ENCODE peak calls at places on chromosome 20, in seven cellular contexts. X is fibroblast of gingiva; F is CD4-positive, CD25-positive, alpha-beta regulatory T cell; N is lung; R is BJ; J is endodermal cell; E is upper lobe of right lung. V is an unnamed sample.

GRCh38 chr20:20956586-20956985 is 149.6 kb downstream of the LINC00237 start:
- DNase-seq in R (no peak), E (no peak), X (no peak), F (no peak), J (no peak), N (no peak), V (no peak)

GRCh38 chr20:36063916-36064660 is 90.5 kb upstream of the EPB41L1 start:
- DNase-seq in R (no peak), J (no peak), F (no peak), X (no peak), N (no peak), E (no peak), V (no peak)

GRCh38 chr20:25273046-25273445 is 25.2 kb downstream of the PYGB start:
- DNase-seq in J (no peak), F (no peak), E (peak; percentile 32), N (no peak), R (no peak), X (peak; percentile 25), V (peak; percentile 70)

GRCh38 chr20:51712501-51713212 is 55.5 kb downstream of the ATP9A start:
- DNase-seq in N (no peak), R (no peak), X (peak; percentile 24), E (no peak), F (no peak), J (peak; percentile 82), V (peak; percentile 75)

GRCh38 chr20:57078101-57078500 is 188.3 kb downstream of the BMP7 start:
- DNase-seq in X (no peak), R (no peak), N (no peak), J (no peak), F (no peak), E (no peak), V (no peak)

GRCh38 chr20:59159091-59159821 is 4.4 kb upstream of the ZNF831 start:
- DNase-seq in E (no peak), F (peak; percentile 70), J (peak; percentile 81), R (no peak), N (no peak), X (no peak), V (no peak)

GRCh38 chr20:844473-845225 is 11.1 kb downstream of the FAM110A start:
- DNase-seq in E (peak; percentile 94), R (peak; percentile 54), N (peak; percentile 96), F (peak; percentile 95), J (peak; percentile 97), X (peak; percentile 83), V (peak; percentile 95)

GRCh38 chr20:63366658-63367360 is 5.7 kb upstream of the CHRNA4 start:
- DNase-seq in E (no peak), R (no peak), J (no peak), F (no peak), N (no peak), X (no peak), V (no peak)

GRCh38 chr20:50399917-50400704 is 110.1 kb upstream of the PTPN1 start:
- DNase-seq in F (no peak), R (no peak), N (peak; percentile 61), E (no peak), X (peak; percentile 18), J (peak; percentile 70), V (no peak)

GRCh38 chr20:5844063-5844681 is 94.0 kb downstream of the SHLD1 start:
- DNase-seq in X (no peak), R (no peak), N (no peak), F (peak; percentile 85), J (no peak), E (no peak), V (no peak)

GRCh38 chr20:4046311-4046924 is 31.1 kb upstream of the RNF24 start:
- DNase-seq in E (no peak), R (no peak), N (no peak), J (peak; percentile 52), F (no peak), X (no peak), V (no peak)

GRCh38 chr20:22385602-22386299 is 198.6 kb downstream of the FOXA2 start:
- DNase-seq in J (no peak), F (no peak), N (no peak), X (no peak), R (no peak), E (no peak), V (no peak)

GRCh38 chr20:24045621-24046020 is 57.0 kb upstream of the GGTLC1 start:
- DNase-seq in F (peak; percentile 67), E (no peak), J (no peak), R (no peak), X (no peak), N (no peak), V (no peak)

GRCh38 chr20:46130534-46130933 is 12.4 kb downstream of the CD40 start:
- DNase-seq in F (no peak), J (no peak), R (no peak), E (peak; percentile 47), X (no peak), N (no peak), V (peak; percentile 64)

GRCh38 chr20:519999-520398 is 23.6 kb downstream of the CSNK2A1 start:
- DNase-seq in R (no peak), N (no peak), J (no peak), E (no peak), X (no peak), F (no peak), V (no peak)

GRCh38 chr20:49478754-49479689 is 3.4 kb downstream of the KCNB1 start:
- DNase-seq in E (no peak), R (no peak), X (no peak), N (no peak), J (no peak), F (no peak), V (no peak)

GRCh38 chr20:32807706-32808105 is 12.0 kb upstream of the MAPRE1 start:
- DNase-seq in E (no peak), X (no peak), J (peak; percentile 83), F (no peak), R (no peak), N (no peak), V (no peak)

GRCh38 chr20:41040855-41041254 is 12.2 kb downstream of the TOP1 start:
- DNase-seq in J (no peak), E (no peak), F (peak; percentile 30), X (no peak), R (no peak), N (no peak), V (no peak)

GRCh38 chr20:17636523-17637412 is 45.3 kb downstream of the RRBP1 start:
- DNase-seq in R (no peak), E (no peak), J (peak; percentile 89), X (no peak), N (no peak), F (no peak), V (no peak)

GRCh38 chr20:6533828-6534388 is 233.6 kb upstream of the BMP2 start:
- DNase-seq in E (no peak), F (no peak), N (no peak), R (peak; percentile 81), J (no peak), X (peak; percentile 83), V (no peak)

GRCh38 chr20:60271597-60271996 is 313.4 kb downstream of the CDH26 start:
- DNase-seq in X (no peak), E (no peak), J (peak; percentile 67), F (no peak), R (no peak), N (no peak), V (no peak)

GRCh38 chr20:41444821-41445220 is 78.2 kb upstream of the EMILIN3 start:
- DNase-seq in F (no peak), N (no peak), R (no peak), E (no peak), J (no peak), X (no peak), V (no peak)

GRCh38 chr20:62736026-62736406 is 27.4 kb downstream of the NTSR1 start:
- DNase-seq in J (no peak), R (no peak), X (no peak), E (no peak), N (no peak), F (no peak), V (peak; percentile 75)

GRCh38 chr20:63295422-63295821 is 2.4 kb downstream of the COL20A1 start:
- DNase-seq in R (no peak), X (no peak), J (peak; percentile 56), E (no peak), N (no peak), F (peak; percentile 33), V (no peak)

GRCh38 chr20:62602550-62602949 is 39.8 kb upstream of the SLCO4A1 start:
- DNase-seq in E (peak; percentile 88), N (peak; percentile 76), F (peak; percentile 49), R (no peak), J (no peak), X (no peak), V (no peak)

GRCh38 chr20:3646651-3647050 is 16.5 kb downstream of the GFRA4 start:
- DNase-seq in F (no peak), J (no peak), E (no peak), X (no peak), N (no peak), R (no peak), V (peak; percentile 74)

V was measured in posterior vena cava.